ENCODE peak calls at places on chromosomes 13 and 19, in four cellular contexts. One of them, this sample, is unnamed.

GRCh38 chr19:29260477-29261317 is 47.7 kb upstream of the UQCRFS1 start:
- DNase-seq in GM23338: peak
- DNase-seq in brain microvascular endothelial cell: no peak
- DNase-seq in AG10803: peak
- DNase-seq in this sample: peak

GRCh38 chr13:80469841-80470378 is 129.0 kb upstream of the SPRY2 start:
- DNase-seq in AG10803: peak
- DNase-seq in GM23338: no peak
- DNase-seq in brain microvascular endothelial cell: peak
- DNase-seq in this sample: no peak

GRCh38 chr13:34103854-34104253 is 285.9 kb downstream of the RFC3 start:
- DNase-seq in AG10803: no peak
- DNase-seq in GM23338: no peak
- DNase-seq in brain microvascular endothelial cell: no peak
- DNase-seq in this sample: no peak

GRCh38 chr19:18388328-18389094 is 2.6 kb downstream of the GDF15 start:
- DNase-seq in GM23338: peak
- DNase-seq in brain microvascular endothelial cell: no peak
- DNase-seq in AG10803: peak
- DNase-seq in this sample: peak

GRCh38 chr19:6459356-6460098 is at the start of gene SLC25A23:
- DNase-seq in GM23338: peak
- DNase-seq in brain microvascular endothelial cell: peak
- DNase-seq in AG10803: peak
- DNase-seq in this sample: peak

GRCh38 chr19:50994129-50994528 is 7.3 kb downstream of the KLK8 start:
- DNase-seq in AG10803: no peak
- DNase-seq in brain microvascular endothelial cell: no peak
- DNase-seq in GM23338: no peak
- DNase-seq in this sample: no peak

GRCh38 chr19:19670070-19670551 is 1.5 kb downstream of the ZNF101 start:
- DNase-seq in GM23338: peak
- DNase-seq in AG10803: no peak
- DNase-seq in brain microvascular endothelial cell: no peak
- DNase-seq in this sample: no peak

GRCh38 chr13:50692396-50692915 is 151.0 kb downstream of the DLEU7 start:
- DNase-seq in AG10803: peak
- DNase-seq in brain microvascular endothelial cell: no peak
- DNase-seq in GM23338: no peak
- DNase-seq in this sample: no peak

GRCh38 chr13:99386911-99387788 is 80.0 kb upstream of the GPR183 start:
- DNase-seq in GM23338: peak
- DNase-seq in brain microvascular endothelial cell: peak
- DNase-seq in AG10803: no peak
- DNase-seq in this sample: peak

GRCh38 chr19:32354345-32354744 is 8.9 kb downstream of the ZNF507 start:
- DNase-seq in GM23338: no peak
- DNase-seq in brain microvascular endothelial cell: no peak
- DNase-seq in AG10803: no peak
- DNase-seq in this sample: no peak

GRCh38 chr19:32358311-32358710 is 12.9 kb downstream of the ZNF507 start:
- DNase-seq in AG10803: no peak
- DNase-seq in GM23338: no peak
- DNase-seq in brain microvascular endothelial cell: no peak
- DNase-seq in this sample: no peak

GRCh38 chr19:32359581-32359980 is 14.2 kb downstream of the ZNF507 start:
- DNase-seq in AG10803: no peak
- DNase-seq in GM23338: no peak
- DNase-seq in brain microvascular endothelial cell: no peak
- DNase-seq in this sample: no peak

GRCh38 chr19:32355309-32355708 is 9.9 kb downstream of the ZNF507 start:
- DNase-seq in brain microvascular endothelial cell: no peak
- DNase-seq in GM23338: no peak
- DNase-seq in AG10803: no peak
- DNase-seq in this sample: no peak

DNA sequence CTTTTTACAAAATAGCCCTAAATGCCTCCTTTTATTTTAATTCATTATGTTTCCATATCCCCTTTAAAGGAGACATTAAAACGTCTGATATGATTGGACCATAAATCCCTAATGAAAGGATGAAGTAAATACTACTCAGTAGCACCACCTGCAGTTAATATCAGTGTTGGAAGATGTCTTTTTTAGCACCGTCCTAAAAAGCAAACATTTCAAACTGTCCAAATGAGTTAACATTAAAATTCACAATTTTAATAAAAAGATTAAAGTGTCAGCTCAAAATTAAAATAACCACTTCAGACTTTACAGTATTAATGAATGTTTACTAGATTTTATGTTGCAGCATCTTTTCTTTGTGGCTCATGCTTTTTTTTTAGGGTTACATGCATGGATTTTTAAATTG is 12.3 kb downstream of the ZNF507 start:
- DNase-seq in brain microvascular endothelial cell: no peak
- DNase-seq in GM23338: no peak
- DNase-seq in AG10803: no peak
- DNase-seq in this sample: no peak
- TF ChIP-seq CTCF in brain microvascular endothelial cell: peak
- TF ChIP-seq CTCF in GM23338: peak
- TF ChIP-seq CTCF in AG10803: peak
- TF ChIP-seq CTCF in this sample: peak

GRCh38 chr19:38143847-38144246 is 80.2 kb downstream of the DPF1 start:
- DNase-seq in brain microvascular endothelial cell: no peak
- DNase-seq in GM23338: no peak
- DNase-seq in AG10803: no peak
- DNase-seq in this sample: no peak
- TF ChIP-seq CTCF in brain microvascular endothelial cell: peak
- TF ChIP-seq CTCF in GM23338: peak
- TF ChIP-seq CTCF in AG10803: peak
- TF ChIP-seq CTCF in this sample: no peak

GRCh38 chr13:113820813-113821651 is 42.8 kb downstream of the GAS6 start:
- DNase-seq in brain microvascular endothelial cell: peak
- DNase-seq in AG10803: peak
- DNase-seq in GM23338: no peak
- DNase-seq in this sample: no peak
- TF ChIP-seq CTCF in brain microvascular endothelial cell: peak
- TF ChIP-seq CTCF in AG10803: no peak
- TF ChIP-seq CTCF in GM23338: no peak
- TF ChIP-seq CTCF in this sample: no peak

DNA sequence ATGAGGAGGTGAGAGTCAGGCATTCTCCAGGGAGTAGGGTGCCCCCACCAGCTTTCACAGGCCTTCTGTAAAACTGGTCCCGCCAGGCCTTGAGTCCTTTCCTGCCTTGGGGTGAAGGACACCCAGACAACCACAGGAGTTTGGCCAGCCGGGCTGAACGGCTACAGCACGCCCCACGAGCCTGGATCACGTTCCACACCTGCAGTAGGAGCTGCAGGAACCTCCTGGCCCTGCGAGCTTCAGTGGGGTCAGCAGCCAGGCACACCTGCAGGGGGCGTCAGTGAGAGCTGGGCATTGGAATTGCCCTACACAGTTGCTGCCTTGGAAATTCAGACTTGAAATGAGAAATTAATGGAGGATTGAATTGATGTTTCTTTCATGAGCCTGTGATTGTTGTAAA is 45.7 kb downstream of the COL4A2 start:
- DNase-seq in AG10803: no peak
- DNase-seq in brain microvascular endothelial cell: no peak
- DNase-seq in GM23338: peak
- DNase-seq in this sample: no peak
- TF ChIP-seq CTCF in AG10803: peak
- TF ChIP-seq CTCF in brain microvascular endothelial cell: peak
- TF ChIP-seq CTCF in GM23338: peak
- TF ChIP-seq CTCF in this sample: peak

GRCh38 chr13:49549289-49549688 is 36.1 kb downstream of the RCBTB1 start:
- DNase-seq in GM23338: peak
- DNase-seq in AG10803: no peak
- DNase-seq in brain microvascular endothelial cell: no peak
- DNase-seq in this sample: no peak
- TF ChIP-seq CTCF in GM23338: peak
- TF ChIP-seq CTCF in AG10803: no peak
- TF ChIP-seq CTCF in brain microvascular endothelial cell: peak
- TF ChIP-seq CTCF in this sample: no peak

DNA sequence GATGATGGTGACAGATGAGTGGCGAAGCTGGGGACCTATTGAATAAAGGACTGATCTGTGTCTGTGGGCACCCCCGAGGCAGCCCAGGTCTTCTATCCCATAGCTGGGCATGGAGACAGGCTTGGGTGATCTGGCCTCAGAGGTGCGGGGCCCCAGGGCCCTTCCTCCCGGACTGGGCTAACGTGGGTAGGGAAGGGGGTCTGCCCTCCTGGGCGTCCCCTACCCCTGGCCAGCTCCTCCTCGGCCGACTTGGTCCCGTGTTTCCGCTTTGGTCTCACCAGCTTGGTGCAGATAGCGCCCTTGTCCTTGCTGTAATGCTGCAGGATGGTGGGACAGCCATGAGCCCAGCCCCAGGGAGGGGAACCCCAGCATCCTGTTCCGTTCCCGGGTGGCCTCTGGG is 3.3 kb downstream of the MATK start:
- DNase-seq in GM23338: no peak
- DNase-seq in brain microvascular endothelial cell: no peak
- DNase-seq in AG10803: no peak
- DNase-seq in this sample: no peak
- TF ChIP-seq CTCF in GM23338: no peak
- TF ChIP-seq CTCF in brain microvascular endothelial cell: no peak
- TF ChIP-seq CTCF in AG10803: no peak
- TF ChIP-seq CTCF in this sample: no peak

This sample was measured in progenitor cell of endocrine pancreas.